ENCODE peak calls at places on chromosome 6, in six cellular contexts. U is bronchial epithelial cell, V is colonic mucosa, N is esophagus squamous epithelium, H is mesothelial cell of epicardium, O is ovary. K is an unnamed sample.

GRCh38 chr6:141829996-141830395 is 302.7 kb upstream of the GJE1 start:
- DNase-seq in O (no peak), U (no peak), H (no peak), N (no peak), V (no peak), K (no peak)

GRCh38 chr6:122754191-122754731 is 25.3 kb upstream of the FABP7 start:
- DNase-seq in H (no peak), N (no peak), U (no peak), O (no peak), V (no peak), K (no peak)

GRCh38 chr6:158629376-158630221 is 14.9 kb downstream of the DYNLT1 start:
- DNase-seq in U (no peak), H (no peak), V (peak), N (no peak), O (peak), K (no peak)

GRCh38 chr6:82773061-82773717 is 292.5 kb downstream of the UBE3D start:
- DNase-seq in N (no peak), H (no peak), U (no peak), V (no peak), O (no peak), K (no peak)

GRCh38 chr6:52596371-52597028 is 19.6 kb upstream of the TRAM2 start:
- DNase-seq in H (no peak), V (no peak), N (no peak), O (no peak), U (peak), K (no peak)

GRCh38 chr6:118875672-118876071 is 18.3 kb upstream of the ASF1A start:
- DNase-seq in N (no peak), O (no peak), H (no peak), U (no peak), V (no peak), K (no peak)

GRCh38 chr6:108453601-108454157 is 107.0 kb upstream of the FOXO3 start:
- DNase-seq in V (no peak), H (no peak), N (no peak), O (no peak), U (no peak), K (no peak)

GRCh38 chr6:3285732-3286131 is 27.0 kb downstream of the PSMG4 start:
- DNase-seq in H (no peak), N (no peak), V (no peak), O (peak), U (no peak), K (no peak)

GRCh38 chr6:170438402-170438753 is 114.7 kb downstream of the PSMB1 start:
- DNase-seq in O (peak), N (no peak), U (peak), H (peak), V (peak), K (peak)

GRCh38 chr6:162733489-162733888 is 5.7 kb downstream of the PACRG start:
- DNase-seq in O (no peak), N (no peak), H (no peak), U (no peak), V (no peak), K (no peak)

GRCh38 chr6:20198764-20199174 is 13.5 kb downstream of the MBOAT1 start:
- DNase-seq in H (no peak), V (peak), U (no peak), O (no peak), N (no peak), K (no peak)

GRCh38 chr6:84193140-84193708 is 34.2 kb downstream of the CEP162 start:
- DNase-seq in O (no peak), H (no peak), V (no peak), U (peak), N (no peak), K (no peak)

GRCh38 chr6:52263709-52264320 is 19.5 kb upstream of the IL17F start:
- DNase-seq in V (peak), U (peak), O (peak), H (peak), N (no peak), K (no peak)

GRCh38 chr6:163554663-163555062 is 140.1 kb downstream of the QKI start:
- DNase-seq in U (peak), N (no peak), H (no peak), V (peak), O (no peak), K (no peak)

GRCh38 chr6:55448446-55448845 is 121.2 kb downstream of the GFRAL start:
- DNase-seq in U (no peak), V (no peak), N (no peak), H (no peak), O (no peak), K (no peak)

GRCh38 chr6:36241728-36242127 is 28.1 kb upstream of the PNPLA1 start:
- DNase-seq in H (no peak), V (no peak), N (no peak), U (no peak), O (no peak), K (no peak)

GRCh38 chr6:164151161-164151728 is 736.7 kb downstream of the QKI start:
- DNase-seq in H (no peak), N (no peak), O (no peak), V (no peak), U (no peak), K (no peak)

GRCh38 chr6:168345896-168346754 is 26.5 kb upstream of the DACT2 start:
- DNase-seq in N (no peak), V (no peak), H (no peak), O (no peak), U (no peak), K (no peak)

GRCh38 chr6:109315331-109316129 is 66.7 kb downstream of the CD164 start:
- DNase-seq in H (no peak), V (no peak), U (no peak), O (no peak), N (no peak), K (no peak)

GRCh38 chr6:63792846-63793245 is 157.2 kb downstream of the PHF3 start:
- DNase-seq in N (no peak), O (no peak), H (no peak), U (peak), V (no peak), K (no peak)

GRCh38 chr6:3648724-3649123 is 102.8 kb downstream of the PXDC1 start:
- DNase-seq in H (no peak), V (no peak), N (no peak), O (no peak), U (no peak), K (no peak)

GRCh38 chr6:14524319-14524718 is 406.7 kb downstream of the CD83 start:
- DNase-seq in O (no peak), H (no peak), U (no peak), N (no peak), V (no peak), K (no peak)

GRCh38 chr6:87155920-87156600 is 695 bp downstream of the ZNF292 start:
- DNase-seq in N (no peak), U (peak), O (peak), V (peak), H (no peak), K (no peak)

GRCh38 chr6:63677282-63677681 is 41.7 kb downstream of the PHF3 start:
- DNase-seq in V (no peak), H (no peak), N (no peak), O (no peak), U (peak), K (no peak)

GRCh38 chr6:66128676-66129075 is 421.6 kb upstream of the EYS start:
- DNase-seq in U (no peak), O (no peak), N (no peak), H (no peak), V (no peak), K (no peak)

GRCh38 chr6:30876039-30876730 is 8.1 kb upstream of the DDR1 start:
- DNase-seq in N (no peak), H (no peak), O (peak), V (no peak), U (peak), K (no peak)

GRCh38 chr6:34341481-34341971 is 50.9 kb downstream of the NUDT3 start:
- DNase-seq in U (peak), H (no peak), V (no peak), N (no peak), O (no peak), K (no peak)

GRCh38 chr6:169833258-169833794 is 81.9 kb downstream of the ERMARD start:
- DNase-seq in O (no peak), N (no peak), U (peak), H (peak), V (no peak), K (no peak)

GRCh38 chr6:157974967-157975366 is 6.7 kb upstream of the SYNJ2 start:
- DNase-seq in O (no peak), H (no peak), N (no peak), U (no peak), V (no peak), K (no peak)

GRCh38 chr6:27908017-27908416 is 4.2 kb downstream of the OR2B2 start:
- DNase-seq in O (no peak), V (no peak), U (peak), H (no peak), N (no peak), K (no peak)

GRCh38 chr6:95364016-95364604 is 213.2 kb upstream of the MANEA start:
- DNase-seq in N (no peak), O (no peak), V (no peak), U (peak), H (no peak), K (no peak)

GRCh38 chr6:1856381-1856780 is 246.7 kb downstream of the FOXC1 start:
- DNase-seq in U (peak), N (no peak), V (peak), O (no peak), H (peak), K (no peak)

GRCh38 chr6:1854296-1854695 is 244.6 kb downstream of the FOXC1 start:
- DNase-seq in U (no peak), H (no peak), N (no peak), O (no peak), V (no peak), K (no peak)

GRCh38 chr6:1853761-1854160 is 244.0 kb downstream of the FOXC1 start:
- DNase-seq in O (no peak), U (no peak), N (no peak), H (no peak), V (no peak), K (no peak)

GRCh38 chr6:1858191-1858590 is 248.5 kb downstream of the FOXC1 start:
- DNase-seq in O (no peak), N (no peak), V (no peak), H (no peak), U (no peak), K (no peak)

DNA sequence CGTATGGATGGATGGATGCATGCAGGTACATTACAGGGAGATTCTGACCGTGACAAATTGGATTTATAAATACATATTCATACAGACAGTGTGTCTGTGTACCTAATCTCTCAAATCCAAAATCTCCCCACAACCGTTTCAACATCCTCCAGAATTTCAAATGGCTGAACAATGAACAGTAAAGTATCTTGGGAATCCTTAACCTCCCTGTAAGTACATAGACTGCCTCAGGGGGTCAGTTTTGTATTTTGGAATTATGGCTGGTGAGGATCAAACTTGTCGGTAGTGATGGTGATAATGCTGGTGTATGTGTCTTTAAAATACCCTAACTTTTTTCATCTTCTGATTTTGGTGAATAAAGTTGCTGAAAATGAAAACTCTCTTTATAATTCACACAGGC is 246.2 kb downstream of the FOXC1 start:
- DNase-seq in H (no peak), O (no peak), N (no peak), U (no peak), V (no peak), K (no peak)
- TF ChIP-seq CTCF in H (no peak), O (no peak), N (no peak), U (no peak), V (no peak), K (no peak)

GRCh38 chr6:57089265-57089664 is 723 bp upstream of the ZNF451 start:
- DNase-seq in V (no peak), O (no peak), N (no peak), U (no peak), H (no peak), K (no peak)

GRCh38 chr6:57086843-57087242 is 3.1 kb upstream of the ZNF451 start:
- DNase-seq in H (no peak), O (no peak), V (no peak), N (no peak), U (no peak), K (no peak)

GRCh38 chr6:57085441-57085840 is 4.5 kb upstream of the ZNF451 start:
- DNase-seq in V (no peak), U (no peak), O (no peak), N (no peak), H (no peak), K (no peak)

GRCh38 chr6:57087916-57088315 is 2.1 kb upstream of the ZNF451 start:
- DNase-seq in U (no peak), N (no peak), V (no peak), H (no peak), O (no peak), K (no peak)

GRCh38 chr6:57089687-57090457 is at the start of gene ZNF451:
- DNase-seq in O (peak), U (peak), H (peak), V (peak), N (peak), K (peak)
- TF ChIP-seq CTCF in O (peak), U (no peak), H (no peak), V (no peak), N (no peak), K (no peak)

DNA sequence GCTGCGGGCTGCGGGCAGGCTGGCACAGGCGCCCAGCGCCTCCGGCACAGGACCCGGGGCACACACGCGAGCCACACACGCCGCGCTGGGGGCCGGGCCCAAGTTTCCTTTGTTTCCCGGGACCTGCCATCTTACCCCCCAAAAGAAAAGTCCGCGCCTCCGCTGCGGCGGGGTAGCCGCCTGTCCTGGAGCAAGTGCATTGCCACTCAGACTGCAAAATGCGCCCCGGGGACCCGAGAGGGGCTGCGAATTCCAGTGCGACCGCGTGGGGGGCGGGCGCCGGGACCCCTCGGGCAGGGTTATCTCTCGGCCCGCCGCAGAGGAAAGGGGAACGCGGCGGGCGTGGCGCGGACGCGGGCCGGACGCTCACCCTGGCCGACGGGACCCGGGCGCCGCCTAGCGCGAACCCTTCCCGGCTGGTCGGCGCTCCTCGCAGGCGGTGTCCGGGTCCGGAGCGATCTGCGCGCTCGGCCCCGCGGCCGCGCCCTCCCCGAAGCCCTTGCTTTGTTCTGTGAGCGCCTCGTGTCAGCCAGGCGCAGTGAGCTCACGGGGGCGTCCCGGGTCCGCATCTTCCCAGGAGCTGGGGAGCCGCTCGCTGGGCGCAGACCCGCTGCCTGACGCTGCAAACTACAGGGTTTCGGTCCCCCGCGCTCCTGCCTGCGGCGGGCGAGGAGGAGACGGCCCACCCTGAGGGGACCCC is 620 bp upstream of the CD24 start:
- DNase-seq in N (peak), O (peak), V (peak), H (peak), U (no peak), K (no peak)
- TF ChIP-seq CTCF in N (no peak), O (no peak), V (no peak), H (peak), U (peak), K (no peak)

GRCh38 chr6:128047989-128048388 is 147.1 kb upstream of the THEMIS start:
- DNase-seq in U (no peak), O (no peak), H (no peak), V (no peak), N (no peak), K (no peak)

GRCh38 chr6:128046033-128046432 is 145.2 kb upstream of the THEMIS start:
- DNase-seq in H (no peak), V (no peak), N (no peak), O (no peak), U (no peak), K (no peak)
- TF ChIP-seq CTCF in H (no peak), V (no peak), N (no peak), O (no peak), U (no peak), K (no peak)

GRCh38 chr6:151370509-151371078 is 20.8 kb downstream of the ZBTB2 start:
- DNase-seq in H (no peak), V (no peak), O (no peak), U (peak), N (no peak), K (no peak)
- TF ChIP-seq CTCF in H (no peak), V (no peak), O (no peak), U (no peak), N (no peak), K (no peak)

GRCh38 chr6:43613721-43614395 is 15.2 kb downstream of the GTPBP2 start:
- DNase-seq in V (no peak), N (no peak), U (no peak), O (no peak), H (no peak), K (no peak)

GRCh38 chr6:43616728-43617472 is 12.2 kb downstream of the GTPBP2 start:
- DNase-seq in O (no peak), N (no peak), V (no peak), U (no peak), H (no peak), K (no peak)

GRCh38 chr6:43610431-43610830 is 18.6 kb downstream of the GTPBP2 start:
- DNase-seq in H (no peak), V (no peak), N (no peak), O (no peak), U (no peak), K (no peak)

GRCh38 chr6:43609402-43609801 is 19.7 kb downstream of the GTPBP2 start:
- DNase-seq in N (no peak), H (no peak), U (no peak), O (no peak), V (no peak), K (no peak)

GRCh38 chr6:43614396-43614730 is 14.7 kb downstream of the GTPBP2 start:
- DNase-seq in O (no peak), U (no peak), V (no peak), H (no peak), N (no peak), K (no peak)
- TF ChIP-seq CTCF in O (no peak), U (no peak), V (no peak), H (no peak), N (no peak), K (no peak)

K was measured in thoracic aorta.